ENCODE peak calls at places on chromosomes 1 and 21, in seven cellular contexts. One of them, this sample, is unnamed.

GRCh38 chr1:246588322-246588721 is 22.1 kb downstream of the CNST start:
- DNase-seq in T1000: no peak
- DNase-seq in effector memory CD4-positive, alpha-beta T cell: no peak
- DNase-seq in NCI-H2029 treated with DMSO at 0.1 percent for 48 hours: no peak
- DNase-seq in KBM-7: no peak
- DNase-seq in natural killer cell treated with Interleukin-12 subunit alpha and Interleukin-12 subunit beta and Interleukin-15 and Interleukin-18, amount 100 ng/mL, for 72 hours: no peak
- DNase-seq in NAMALWA: no peak
- DNase-seq in this sample: no peak

GRCh38 chr1:203072002-203072607 is 13.7 kb downstream of the MYOG start:
- DNase-seq in T1000: no peak
- DNase-seq in effector memory CD4-positive, alpha-beta T cell: no peak
- DNase-seq in NCI-H2029 treated with DMSO at 0.1 percent for 48 hours: no peak
- DNase-seq in KBM-7: no peak
- DNase-seq in natural killer cell treated with Interleukin-12 subunit alpha and Interleukin-12 subunit beta and Interleukin-15 and Interleukin-18, amount 100 ng/mL, for 72 hours: no peak
- DNase-seq in NAMALWA: no peak
- DNase-seq in this sample: no peak

GRCh38 chr1:165187020-165187628 is 169.4 kb downstream of the LMX1A start:
- DNase-seq in T1000: no peak
- DNase-seq in effector memory CD4-positive, alpha-beta T cell: no peak
- DNase-seq in NCI-H2029 treated with DMSO at 0.1 percent for 48 hours: no peak
- DNase-seq in KBM-7: no peak
- DNase-seq in natural killer cell treated with Interleukin-12 subunit alpha and Interleukin-12 subunit beta and Interleukin-15 and Interleukin-18, amount 100 ng/mL, for 72 hours: no peak
- DNase-seq in NAMALWA: no peak
- DNase-seq in this sample: no peak

GRCh38 chr1:43531453-43531905 is 796 bp downstream of the PTPRF start:
- DNase-seq in T1000: no peak
- DNase-seq in effector memory CD4-positive, alpha-beta T cell: no peak
- DNase-seq in NCI-H2029 treated with DMSO at 0.1 percent for 48 hours: no peak
- DNase-seq in KBM-7: peak; percentile 30
- DNase-seq in natural killer cell treated with Interleukin-12 subunit alpha and Interleukin-12 subunit beta and Interleukin-15 and Interleukin-18, amount 100 ng/mL, for 72 hours: peak; percentile 49
- DNase-seq in NAMALWA: no peak
- DNase-seq in this sample: no peak

GRCh38 chr1:54973205-54973921 is 7.1 kb upstream of the TMEM61 start:
- DNase-seq in T1000: no peak
- DNase-seq in effector memory CD4-positive, alpha-beta T cell: no peak
- DNase-seq in NCI-H2029 treated with DMSO at 0.1 percent for 48 hours: peak; percentile 18
- DNase-seq in KBM-7: no peak
- DNase-seq in natural killer cell treated with Interleukin-12 subunit alpha and Interleukin-12 subunit beta and Interleukin-15 and Interleukin-18, amount 100 ng/mL, for 72 hours: no peak
- DNase-seq in NAMALWA: no peak
- DNase-seq in this sample: no peak

GRCh38 chr1:100502052-100502792 is 35.7 kb upstream of the GPR88 start:
- DNase-seq in T1000: no peak
- DNase-seq in effector memory CD4-positive, alpha-beta T cell: no peak
- DNase-seq in NCI-H2029 treated with DMSO at 0.1 percent for 48 hours: no peak
- DNase-seq in KBM-7: no peak
- DNase-seq in natural killer cell treated with Interleukin-12 subunit alpha and Interleukin-12 subunit beta and Interleukin-15 and Interleukin-18, amount 100 ng/mL, for 72 hours: no peak
- DNase-seq in NAMALWA: no peak
- DNase-seq in this sample: no peak

GRCh38 chr1:53604291-53604919 is 134.6 kb downstream of the GLIS1 start:
- DNase-seq in T1000: no peak
- DNase-seq in effector memory CD4-positive, alpha-beta T cell: no peak
- DNase-seq in NCI-H2029 treated with DMSO at 0.1 percent for 48 hours: no peak
- DNase-seq in KBM-7: no peak
- DNase-seq in natural killer cell treated with Interleukin-12 subunit alpha and Interleukin-12 subunit beta and Interleukin-15 and Interleukin-18, amount 100 ng/mL, for 72 hours: no peak
- DNase-seq in NAMALWA: no peak
- DNase-seq in this sample: no peak

GRCh38 chr1:204148098-204148406 is 3.8 kb downstream of the ETNK2 start:
- DNase-seq in T1000: no peak
- DNase-seq in effector memory CD4-positive, alpha-beta T cell: no peak
- DNase-seq in NCI-H2029 treated with DMSO at 0.1 percent for 48 hours: no peak
- DNase-seq in KBM-7: no peak
- DNase-seq in natural killer cell treated with Interleukin-12 subunit alpha and Interleukin-12 subunit beta and Interleukin-15 and Interleukin-18, amount 100 ng/mL, for 72 hours: no peak
- DNase-seq in NAMALWA: no peak
- DNase-seq in this sample: no peak

GRCh38 chr21:45110873-45111624 is 36.7 kb downstream of the ADARB1 start:
- DNase-seq in T1000: no peak
- DNase-seq in effector memory CD4-positive, alpha-beta T cell: no peak
- DNase-seq in NCI-H2029 treated with DMSO at 0.1 percent for 48 hours: no peak
- DNase-seq in KBM-7: no peak
- DNase-seq in natural killer cell treated with Interleukin-12 subunit alpha and Interleukin-12 subunit beta and Interleukin-15 and Interleukin-18, amount 100 ng/mL, for 72 hours: no peak
- DNase-seq in NAMALWA: no peak
- DNase-seq in this sample: no peak

GRCh38 chr1:83787246-83787998 is 211.5 kb downstream of the TTLL7 start:
- DNase-seq in T1000: no peak
- DNase-seq in effector memory CD4-positive, alpha-beta T cell: no peak
- DNase-seq in NCI-H2029 treated with DMSO at 0.1 percent for 48 hours: no peak
- DNase-seq in KBM-7: no peak
- DNase-seq in natural killer cell treated with Interleukin-12 subunit alpha and Interleukin-12 subunit beta and Interleukin-15 and Interleukin-18, amount 100 ng/mL, for 72 hours: no peak
- DNase-seq in NAMALWA: no peak
- DNase-seq in this sample: no peak